ENCODE peak calls at places on chromosomes 2 and 18, in seven cellular contexts. One of them, this sample, is unnamed.

GRCh38 chr18:74906189-74906588 is 302.8 kb downstream of the PTGR3 start:
- DNase-seq in Peyer's patch: no peak
- DNase-seq in IMR-90: peak; percentile 96
- DNase-seq in A549: no peak
- DNase-seq in HCT116: no peak
- DNase-seq in testis: no peak
- DNase-seq in esophagus squamous epithelium: no peak
- DNase-seq in this sample: no peak

GRCh38 chr2:100959225-100959880 is 42.7 kb upstream of the RPL31 start:
- DNase-seq in Peyer's patch: no peak
- DNase-seq in IMR-90: peak; percentile 45
- DNase-seq in A549: no peak
- DNase-seq in HCT116: no peak
- DNase-seq in testis: no peak
- DNase-seq in esophagus squamous epithelium: no peak
- DNase-seq in this sample: no peak

GRCh38 chr2:135898234-135898786 is 22.1 kb upstream of the MCM6 start:
- DNase-seq in Peyer's patch: no peak
- DNase-seq in IMR-90: no peak
- DNase-seq in A549: no peak
- DNase-seq in HCT116: no peak
- DNase-seq in testis: no peak
- DNase-seq in esophagus squamous epithelium: no peak
- DNase-seq in this sample: no peak

GRCh38 chr2:12848176-12848575 is 131.4 kb downstream of the TRIB2 start:
- DNase-seq in Peyer's patch: no peak
- DNase-seq in IMR-90: no peak
- DNase-seq in A549: no peak
- DNase-seq in HCT116: no peak
- DNase-seq in testis: no peak
- DNase-seq in esophagus squamous epithelium: no peak
- DNase-seq in this sample: no peak

GRCh38 chr2:111194835-111195621 is 74.3 kb downstream of the BCL2L11 start:
- DNase-seq in Peyer's patch: peak; percentile 61
- DNase-seq in IMR-90: no peak
- DNase-seq in A549: no peak
- DNase-seq in HCT116: no peak
- DNase-seq in testis: no peak
- DNase-seq in esophagus squamous epithelium: no peak
- DNase-seq in this sample: no peak

GRCh38 chr2:182824759-182825143 is 41.7 kb downstream of the FRZB start:
- DNase-seq in Peyer's patch: no peak
- DNase-seq in IMR-90: no peak
- DNase-seq in A549: no peak
- DNase-seq in HCT116: no peak
- DNase-seq in testis: no peak
- DNase-seq in esophagus squamous epithelium: no peak
- DNase-seq in this sample: no peak

GRCh38 chr2:240820014-240820606 is at the start of gene KIF1A:
- DNase-seq in Peyer's patch: no peak
- DNase-seq in IMR-90: no peak
- DNase-seq in A549: no peak
- DNase-seq in HCT116: no peak
- DNase-seq in testis: no peak
- DNase-seq in esophagus squamous epithelium: no peak
- DNase-seq in this sample: no peak

GRCh38 chr2:199659207-199659606 is 191.8 kb downstream of the FTCDNL1 start:
- DNase-seq in Peyer's patch: no peak
- DNase-seq in IMR-90: peak; percentile 3
- DNase-seq in A549: no peak
- DNase-seq in HCT116: no peak
- DNase-seq in testis: peak; percentile 59
- DNase-seq in esophagus squamous epithelium: no peak
- DNase-seq in this sample: peak; percentile 51

GRCh38 chr2:65478498-65479135 is 46.2 kb upstream of the SPRED2 start:
- DNase-seq in Peyer's patch: no peak
- DNase-seq in IMR-90: no peak
- DNase-seq in A549: no peak
- DNase-seq in HCT116: no peak
- DNase-seq in testis: no peak
- DNase-seq in esophagus squamous epithelium: no peak
- DNase-seq in this sample: no peak

GRCh38 chr2:54107903-54108615 is 7.4 kb upstream of the ACYP2 start:
- DNase-seq in Peyer's patch: no peak
- DNase-seq in IMR-90: no peak
- DNase-seq in A549: no peak
- DNase-seq in HCT116: no peak
- DNase-seq in testis: no peak
- DNase-seq in esophagus squamous epithelium: no peak
- DNase-seq in this sample: no peak

GRCh38 chr2:201129044-201129505 is 13.1 kb downstream of the CFLAR start:
- DNase-seq in Peyer's patch: peak; percentile 46
- DNase-seq in IMR-90: peak; percentile 89
- DNase-seq in A549: no peak
- DNase-seq in HCT116: no peak
- DNase-seq in testis: no peak
- DNase-seq in esophagus squamous epithelium: no peak
- DNase-seq in this sample: no peak

GRCh38 chr2:110773470-110773921 is 41.1 kb downstream of the ACOXL start:
- DNase-seq in Peyer's patch: no peak
- DNase-seq in IMR-90: no peak
- DNase-seq in A549: no peak
- DNase-seq in HCT116: no peak
- DNase-seq in testis: no peak
- DNase-seq in esophagus squamous epithelium: no peak
- DNase-seq in this sample: no peak

GRCh38 chr2:218230882-218231281 is 13.9 kb downstream of the ARPC2 start:
- DNase-seq in Peyer's patch: no peak
- DNase-seq in IMR-90: peak; percentile 42
- DNase-seq in A549: peak; percentile 35
- DNase-seq in HCT116: no peak
- DNase-seq in testis: no peak
- DNase-seq in esophagus squamous epithelium: no peak
- DNase-seq in this sample: no peak

GRCh38 chr2:1600191-1601063 is 143.9 kb downstream of the PXDN start:
- DNase-seq in Peyer's patch: no peak
- DNase-seq in IMR-90: peak; percentile 76
- DNase-seq in A549: no peak
- DNase-seq in HCT116: no peak
- DNase-seq in testis: no peak
- DNase-seq in esophagus squamous epithelium: no peak
- DNase-seq in this sample: no peak

GRCh38 chr18:40841473-40841872 is 1113.6 kb upstream of the PIK3C3 start:
- DNase-seq in Peyer's patch: no peak
- DNase-seq in IMR-90: peak; percentile 74
- DNase-seq in A549: no peak
- DNase-seq in HCT116: no peak
- DNase-seq in testis: no peak
- DNase-seq in esophagus squamous epithelium: no peak
- DNase-seq in this sample: no peak

GRCh38 chr2:176931588-176932563 is 280.7 kb upstream of the HNRNPA3 start:
- DNase-seq in Peyer's patch: no peak
- DNase-seq in IMR-90: no peak
- DNase-seq in A549: peak; percentile 11
- DNase-seq in HCT116: peak; percentile 41
- DNase-seq in testis: no peak
- DNase-seq in esophagus squamous epithelium: no peak
- DNase-seq in this sample: no peak

GRCh38 chr2:7031424-7032245 is 114.4 kb downstream of the RNF144A start:
- DNase-seq in Peyer's patch: peak; percentile 28
- DNase-seq in IMR-90: no peak
- DNase-seq in A549: no peak
- DNase-seq in HCT116: peak; percentile 52
- DNase-seq in testis: no peak
- DNase-seq in esophagus squamous epithelium: no peak
- DNase-seq in this sample: no peak

GRCh38 chr2:49843314-49843713 is 689.0 kb upstream of the FSHR start:
- DNase-seq in Peyer's patch: no peak
- DNase-seq in IMR-90: no peak
- DNase-seq in A549: no peak
- DNase-seq in HCT116: no peak
- DNase-seq in testis: no peak
- DNase-seq in esophagus squamous epithelium: no peak
- DNase-seq in this sample: no peak

GRCh38 chr18:70288171-70288850 is 534 bp upstream of the SOCS6 start:
- DNase-seq in Peyer's patch: no peak
- DNase-seq in IMR-90: peak; percentile 39
- DNase-seq in A549: no peak
- DNase-seq in HCT116: no peak
- DNase-seq in testis: peak; percentile 50
- DNase-seq in esophagus squamous epithelium: no peak
- DNase-seq in this sample: no peak

GRCh38 chr2:236956641-236957040 is 129.0 kb upstream of the COPS8 start:
- DNase-seq in Peyer's patch: no peak
- DNase-seq in IMR-90: no peak
- DNase-seq in A549: no peak
- DNase-seq in HCT116: no peak
- DNase-seq in testis: no peak
- DNase-seq in esophagus squamous epithelium: no peak
- DNase-seq in this sample: no peak

DNA sequence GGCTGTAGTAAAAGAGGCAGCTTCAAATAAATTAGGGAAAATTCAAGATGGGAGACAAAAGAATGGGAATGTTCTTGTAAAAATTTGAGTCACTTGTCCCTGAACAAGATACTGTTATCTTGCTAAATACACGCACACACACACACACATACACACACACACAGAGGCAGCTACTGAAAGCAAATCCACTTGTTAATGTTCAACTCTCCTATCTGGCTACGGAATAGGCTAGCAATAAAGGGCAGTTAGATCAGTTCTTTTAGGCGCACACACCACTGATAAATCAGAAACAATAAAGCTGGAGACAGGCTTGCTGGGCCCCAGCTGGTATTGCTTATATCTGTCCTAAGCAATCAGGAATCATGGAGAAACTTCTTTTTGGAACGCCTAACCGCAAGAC is 461.6 kb downstream of the BCL11A start:
- DNase-seq in Peyer's patch: no peak
- DNase-seq in IMR-90: no peak
- DNase-seq in A549: no peak
- DNase-seq in HCT116: no peak
- DNase-seq in testis: no peak
- DNase-seq in esophagus squamous epithelium: no peak
- DNase-seq in this sample: no peak
- TF ChIP-seq POLR2A in Peyer's patch: peak; percentile 28
- TF ChIP-seq POLR2A in IMR-90: no peak
- TF ChIP-seq POLR2A in A549: no peak
- TF ChIP-seq POLR2A in HCT116: no peak
- TF ChIP-seq POLR2A in testis: no peak
- TF ChIP-seq POLR2A in esophagus squamous epithelium: no peak
- TF ChIP-seq POLR2A in this sample: no peak

GRCh38 chr2:235024951-235025773 is 73.3 kb downstream of the SH3BP4 start:
- DNase-seq in Peyer's patch: no peak
- DNase-seq in IMR-90: no peak
- DNase-seq in A549: no peak
- DNase-seq in HCT116: no peak
- DNase-seq in testis: no peak
- DNase-seq in esophagus squamous epithelium: no peak
- DNase-seq in this sample: no peak

GRCh38 chr2:235027558-235028214 is 75.9 kb downstream of the SH3BP4 start:
- DNase-seq in Peyer's patch: no peak
- DNase-seq in IMR-90: peak; percentile 68
- DNase-seq in A549: peak; percentile 52
- DNase-seq in HCT116: no peak
- DNase-seq in testis: peak; percentile 53
- DNase-seq in esophagus squamous epithelium: no peak
- DNase-seq in this sample: peak; percentile 28

GRCh38 chr2:235028646-235029045 is 76.8 kb downstream of the SH3BP4 start:
- DNase-seq in Peyer's patch: no peak
- DNase-seq in IMR-90: no peak
- DNase-seq in A549: no peak
- DNase-seq in HCT116: no peak
- DNase-seq in testis: no peak
- DNase-seq in esophagus squamous epithelium: no peak
- DNase-seq in this sample: no peak

GRCh38 chr2:235026137-235026536 is 74.3 kb downstream of the SH3BP4 start:
- DNase-seq in Peyer's patch: no peak
- DNase-seq in IMR-90: peak; percentile 88
- DNase-seq in A549: peak; percentile 62
- DNase-seq in HCT116: peak; percentile 71
- DNase-seq in testis: no peak
- DNase-seq in esophagus squamous epithelium: no peak
- DNase-seq in this sample: peak; percentile 63

DNA sequence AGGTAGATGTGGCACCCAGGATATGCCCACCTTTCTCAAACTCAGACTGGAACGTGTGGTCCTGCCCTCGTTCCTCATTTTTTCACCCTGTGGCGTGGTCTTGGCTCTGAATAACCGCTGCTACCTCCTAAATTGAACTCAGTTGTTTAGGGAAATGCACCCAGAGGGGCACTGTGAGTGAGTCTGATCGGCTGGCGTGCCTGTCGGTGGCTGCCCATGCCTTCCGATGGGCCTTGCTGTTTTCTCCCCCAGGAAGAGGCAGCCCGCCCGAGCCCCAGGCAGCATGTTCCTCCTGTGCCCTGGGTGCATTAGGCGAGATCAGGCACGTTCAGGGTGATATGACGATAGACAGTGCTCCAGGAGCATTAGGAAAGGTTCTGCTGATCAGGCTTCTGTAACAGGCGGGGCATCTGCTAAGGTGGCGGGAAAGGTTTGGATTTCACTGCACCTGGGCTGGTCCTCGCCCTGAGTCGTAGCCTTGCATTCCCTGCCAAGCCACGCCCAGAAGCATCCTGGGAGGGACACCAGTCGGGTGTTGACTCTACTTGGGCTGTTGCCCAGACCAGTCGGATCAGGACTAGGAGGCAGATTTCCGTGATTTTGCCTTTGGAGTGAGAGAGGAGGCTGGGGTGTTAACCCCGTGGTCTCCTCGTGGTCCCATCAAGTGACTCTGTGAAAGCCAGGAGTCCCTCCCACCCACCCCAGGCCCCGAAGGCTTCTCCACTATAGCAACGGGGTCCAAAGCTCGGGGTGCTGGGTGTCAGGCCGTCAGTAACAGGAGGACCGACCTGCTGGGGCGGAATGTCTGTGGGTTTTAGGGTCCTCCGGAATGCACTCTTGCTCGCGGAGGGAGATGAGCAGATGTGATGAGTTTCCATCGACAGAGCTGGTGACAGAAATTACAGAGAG is 75.1 kb downstream of the SH3BP4 start:
- DNase-seq in Peyer's patch: no peak
- DNase-seq in IMR-90: peak; percentile 60
- DNase-seq in A549: peak; percentile 55
- DNase-seq in HCT116: peak; percentile 79
- DNase-seq in testis: peak; percentile 84
- DNase-seq in esophagus squamous epithelium: no peak
- DNase-seq in this sample: peak; percentile 51
- TF ChIP-seq POLR2A in Peyer's patch: no peak
- TF ChIP-seq POLR2A in IMR-90: no peak
- TF ChIP-seq POLR2A in A549: no peak
- TF ChIP-seq POLR2A in HCT116: no peak
- TF ChIP-seq POLR2A in testis: no peak
- TF ChIP-seq POLR2A in esophagus squamous epithelium: no peak
- TF ChIP-seq POLR2A in this sample: no peak

GRCh38 chr2:191274404-191274803 is 29.2 kb downstream of the MYO1B start:
- DNase-seq in Peyer's patch: no peak
- DNase-seq in IMR-90: no peak
- DNase-seq in A549: no peak
- DNase-seq in HCT116: no peak
- DNase-seq in testis: no peak
- DNase-seq in esophagus squamous epithelium: no peak
- DNase-seq in this sample: no peak
- TF ChIP-seq POLR2A in Peyer's patch: no peak
- TF ChIP-seq POLR2A in IMR-90: no peak
- TF ChIP-seq POLR2A in A549: no peak
- TF ChIP-seq POLR2A in HCT116: no peak
- TF ChIP-seq POLR2A in testis: no peak
- TF ChIP-seq POLR2A in esophagus squamous epithelium: no peak
- TF ChIP-seq POLR2A in this sample: no peak

GRCh38 chr2:119408221-119408619 is 23.4 kb upstream of the TMEM37 start:
- DNase-seq in Peyer's patch: no peak
- DNase-seq in IMR-90: no peak
- DNase-seq in A549: no peak
- DNase-seq in HCT116: no peak
- DNase-seq in testis: peak; percentile 27
- DNase-seq in esophagus squamous epithelium: no peak
- DNase-seq in this sample: no peak
- TF ChIP-seq POLR2A in Peyer's patch: peak; percentile 40
- TF ChIP-seq POLR2A in IMR-90: no peak
- TF ChIP-seq POLR2A in A549: no peak
- TF ChIP-seq POLR2A in HCT116: no peak
- TF ChIP-seq POLR2A in testis: no peak
- TF ChIP-seq POLR2A in esophagus squamous epithelium: no peak
- TF ChIP-seq POLR2A in this sample: no peak